ENCODE peak calls at places on chromosomes 11 and 22, in four cellular contexts. K, Z, D and Q are unnamed samples.
A peak's percentile ranks its signal among the peaks of the same experiment; 100 is the strongest.

GRCh38 chr11:75706260-75706729 is 11.3 kb upstream of the MOGAT2 start:
- DNase-seq in K (peak; percentile 90), D (no peak), Z (peak; percentile 80), Q (no peak)

GRCh38 chr11:130314184-130314748 is 451 bp downstream of the ZBTB44 start:
- DNase-seq in Z (peak; percentile 79), D (peak; percentile 54), K (peak; percentile 56), Q (no peak)

GRCh38 chr22:30020511-30020910 is 59.8 kb upstream of the HORMAD2 start:
- DNase-seq in D (no peak), K (no peak), Z (no peak), Q (no peak)

GRCh38 chr11:86873573-86874083 is 73.3 kb downstream of the PRSS23 start:
- DNase-seq in Z (no peak), D (no peak), K (no peak), Q (no peak)

GRCh38 chr11:125091247-125091876 is 20.1 kb downstream of the TMEM218 start:
- DNase-seq in D (no peak), K (peak; percentile 87), Z (no peak), Q (peak; percentile 65)

GRCh38 chr11:36411202-36411640 is 98.9 kb downstream of the TRAF6 start:
- DNase-seq in D (no peak), Z (peak; percentile 22), K (no peak), Q (no peak)

GRCh38 chr11:86162257-86162656 is 82.3 kb upstream of the EED start:
- DNase-seq in Z (peak; percentile 27), D (no peak), K (no peak), Q (no peak)

GRCh38 chr22:45612940-45613339 is 58.7 kb upstream of the ATXN10 start:
- DNase-seq in Z (no peak), D (no peak), K (peak; percentile 40), Q (no peak)

DNA sequence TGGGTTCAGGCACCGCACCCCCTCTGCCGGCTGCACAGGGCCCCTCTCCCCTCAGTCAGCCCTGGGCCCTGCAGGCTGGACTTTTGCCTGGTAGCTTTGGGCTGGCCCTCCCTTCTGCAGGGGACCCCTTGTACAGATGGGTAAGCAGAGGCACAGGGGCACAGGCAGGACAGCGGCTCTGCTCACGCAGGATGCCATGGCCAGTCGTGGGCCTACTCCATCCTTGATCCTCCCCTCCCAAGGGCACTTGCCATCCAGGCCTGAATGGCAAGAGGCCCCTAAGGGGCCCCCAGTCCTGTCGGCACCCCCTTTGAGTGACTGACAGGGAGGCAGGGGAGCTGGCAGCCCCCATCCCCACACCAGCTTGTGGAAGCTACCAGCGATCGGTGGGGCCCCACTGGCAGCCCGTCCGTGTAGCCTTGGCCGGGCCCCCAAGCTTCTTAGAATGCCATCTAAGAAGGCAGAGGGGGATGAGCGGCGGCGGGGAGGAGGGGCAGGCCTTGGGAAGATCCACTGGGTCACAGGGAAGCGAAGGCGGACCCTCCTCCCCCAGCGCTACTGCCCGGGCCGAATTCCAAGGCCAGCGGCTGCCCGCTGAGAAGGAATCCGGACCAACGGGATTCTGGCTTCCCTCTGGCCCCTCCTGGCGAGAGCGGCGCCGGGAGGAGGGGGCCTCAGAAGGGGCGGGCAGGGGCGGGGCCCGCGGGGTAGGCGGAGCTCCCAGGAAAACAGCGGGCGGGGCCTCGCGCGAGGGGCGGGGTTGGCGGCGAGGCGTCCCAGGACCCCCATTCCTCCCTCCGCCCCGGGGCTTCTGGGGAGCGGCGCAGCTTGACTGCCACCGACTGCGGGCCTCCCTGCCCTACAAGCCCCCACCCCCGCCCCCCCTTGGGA is 6.8 kb upstream of the CHKA start:
- DNase-seq in K (peak; percentile 98), D (peak; percentile 89), Z (peak; percentile 50), Q (no peak)
- TF ChIP-seq POLR2AphosphoS5 in K (peak; percentile 22), D (no peak), Z (no peak), Q (peak; percentile 51)

GRCh38 chr11:3747704-3748103 is 49.6 kb downstream of the NUP98 start:
- DNase-seq in K (no peak), D (no peak), Z (no peak), Q (no peak)
- TF ChIP-seq POLR2AphosphoS5 in K (no peak), D (no peak), Z (no peak), Q (no peak)

DNA sequence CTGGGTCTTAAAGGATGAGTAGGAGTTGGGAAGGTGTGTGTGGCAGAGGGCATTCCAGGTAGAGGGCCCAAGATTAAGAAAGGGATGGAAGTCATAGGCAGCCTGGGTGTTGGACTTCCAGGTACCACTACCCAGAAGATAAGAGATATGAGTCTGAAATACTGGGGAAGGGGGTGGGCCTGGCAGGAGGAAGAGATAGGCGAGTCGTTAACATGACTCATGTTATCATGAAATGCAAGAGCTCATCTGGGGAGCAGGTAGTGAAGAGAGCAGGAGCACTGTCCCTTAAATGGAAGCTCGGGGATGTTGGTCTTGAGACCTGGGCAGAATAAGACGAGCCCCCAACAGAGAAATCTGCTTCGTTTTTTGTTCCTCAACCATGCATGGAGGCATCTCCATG is 10.2 kb downstream of the ZC3H7B start:
- DNase-seq in K (no peak), D (no peak), Z (no peak), Q (no peak)
- TF ChIP-seq POLR2AphosphoS5 in K (no peak), D (no peak), Z (no peak), Q (no peak)

GRCh38 chr11:93732237-93732892 is 8.9 kb downstream of the TAF1D start:
- DNase-seq in K (no peak), D (no peak), Z (no peak), Q (no peak)

GRCh38 chr11:93735627-93736026 is 5.7 kb downstream of the TAF1D start:
- DNase-seq in D (no peak), Z (no peak), K (no peak), Q (no peak)

GRCh38 chr11:93736129-93736528 is 5.2 kb downstream of the TAF1D start:
- DNase-seq in K (no peak), D (no peak), Z (no peak), Q (no peak)

GRCh38 chr11:93733474-93733873 is 7.8 kb downstream of the TAF1D start:
- DNase-seq in D (no peak), Z (no peak), K (no peak), Q (no peak)

GRCh38 chr11:93734427-93735222 is 6.7 kb downstream of the TAF1D start:
- DNase-seq in D (no peak), K (no peak), Z (no peak), Q (no peak)
- TF ChIP-seq POLR2AphosphoS5 in D (no peak), K (no peak), Z (no peak), Q (no peak)

DNA sequence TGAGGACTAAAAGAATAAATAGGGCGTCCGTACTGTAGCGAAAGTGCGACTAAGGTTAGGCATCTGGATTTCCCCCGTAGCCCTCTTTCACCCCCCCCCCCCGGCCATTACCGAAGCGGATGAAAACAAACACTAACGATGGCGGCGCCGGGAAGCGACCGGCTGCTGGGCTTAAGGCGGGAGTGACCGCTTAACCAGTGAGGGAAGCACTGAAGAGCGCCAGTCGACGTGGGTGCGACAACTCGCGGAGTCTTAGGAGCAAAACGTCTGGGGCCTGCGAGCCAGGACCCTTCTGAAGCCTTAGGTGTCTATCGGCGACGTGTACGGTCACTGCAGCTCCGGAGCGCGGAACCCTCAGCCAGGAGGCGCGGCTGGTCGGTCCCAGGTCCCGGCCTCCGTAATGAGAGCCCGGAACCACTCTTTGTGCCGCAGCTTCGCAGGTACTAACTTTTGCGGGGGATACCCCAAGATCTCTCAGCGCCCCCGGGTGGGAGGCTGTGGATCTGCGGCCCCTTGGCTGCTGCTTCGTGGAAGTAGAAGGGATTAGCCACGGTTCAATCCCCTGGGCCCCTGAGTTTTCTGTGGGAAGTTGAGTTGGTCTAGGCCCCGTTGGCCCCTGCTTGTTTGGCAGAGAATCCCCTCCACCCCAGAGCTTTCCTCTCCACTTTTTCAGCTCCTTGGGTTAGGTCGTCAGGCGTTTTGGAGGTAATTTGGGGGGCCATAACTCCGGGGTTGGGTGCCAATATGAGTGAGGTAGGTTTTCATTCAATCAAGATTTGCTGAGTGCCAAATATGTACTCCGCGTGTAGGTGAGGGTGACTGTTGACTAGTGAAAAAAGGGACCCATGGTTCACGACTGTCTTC is at the start of gene ATG13:
- DNase-seq in D (peak; percentile 79), K (peak; percentile 81), Z (peak; percentile 87), Q (no peak)
- TF ChIP-seq POLR2AphosphoS5 in D (peak; percentile 33), K (peak; percentile 35), Z (no peak), Q (peak; percentile 43)

DNA sequence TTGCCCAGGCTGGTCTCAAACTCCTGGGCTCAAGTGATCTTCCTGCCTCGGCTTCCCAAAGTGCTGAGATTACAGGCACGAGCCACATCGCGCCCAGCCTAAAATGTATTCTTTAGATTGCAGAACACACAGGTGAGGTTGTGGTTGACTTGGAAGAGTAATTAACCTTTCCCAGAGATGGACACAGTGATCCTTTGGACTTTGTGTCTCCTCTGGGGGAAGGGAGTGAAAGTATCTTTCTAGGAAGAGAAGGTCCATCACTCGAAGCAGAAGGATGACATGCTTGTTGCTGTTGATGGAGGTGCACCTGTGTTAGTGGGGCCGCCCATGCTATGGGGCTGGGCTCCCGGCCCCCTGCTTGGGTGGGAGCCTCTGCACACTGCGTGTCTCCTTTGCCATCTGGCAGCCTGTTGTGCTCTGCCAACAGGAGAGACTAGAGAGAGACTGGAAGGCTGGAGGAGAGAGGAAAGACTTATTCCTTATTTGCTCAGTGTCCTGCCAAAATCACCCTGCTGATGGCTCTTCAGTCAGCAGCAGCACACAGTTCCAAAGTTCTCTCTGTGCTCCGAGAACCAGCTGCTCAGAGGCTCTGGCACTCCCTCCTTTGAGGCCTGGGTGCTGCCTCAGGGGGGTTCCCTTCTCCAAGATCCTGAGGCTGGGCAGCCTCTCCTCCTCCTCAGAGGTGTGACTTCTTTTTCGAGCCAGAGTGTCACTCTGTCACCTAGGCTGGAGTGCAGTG is 33.1 kb upstream of the CYB5R3 start:
- DNase-seq in Z (no peak), K (no peak), D (no peak), Q (no peak)
- TF ChIP-seq POLR2AphosphoS5 in Z (no peak), K (no peak), D (no peak), Q (no peak)

DNA sequence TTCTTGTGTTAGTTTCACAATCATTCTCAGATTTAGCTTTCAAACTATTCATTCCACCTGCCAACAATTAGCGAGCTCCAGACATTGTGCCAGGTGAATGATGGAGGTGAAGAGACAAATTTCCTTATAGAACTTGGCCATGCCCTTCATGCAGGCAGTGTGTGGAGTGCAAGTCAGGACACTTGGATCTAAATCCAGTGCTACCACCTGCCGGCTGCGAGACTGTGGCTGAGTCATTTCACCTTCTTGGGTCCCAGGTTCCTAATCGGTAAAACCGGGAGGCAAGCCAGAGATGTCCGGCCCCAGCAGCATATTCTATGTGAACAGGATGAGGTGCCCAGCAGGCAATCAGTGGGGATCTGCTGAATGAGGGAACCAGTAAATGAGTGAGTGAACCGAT is 18.6 kb upstream of the EHF start:
- DNase-seq in Z (peak; percentile 64), K (no peak), D (no peak), Q (no peak)
- TF ChIP-seq POLR2AphosphoS5 in Z (no peak), K (no peak), D (no peak), Q (no peak)